ENCODE peak calls at places on chromosomes 16 and 17, in eight cellular contexts. U is left lung, N is HL-60, R is AG04450, J is left ventricle myocardium inferior, G is gastrocnemius medialis, Z is tibial nerve, D is suprapubic skin. C is an unnamed sample.

GRCh38 chr17:80485846-80486245 is 9.4 kb upstream of the NPTX1 start:
- DNase-seq in Z (no peak), D (no peak), U (peak; percentile 31), G (no peak), R (no peak), J (no peak), N (peak; percentile 46), C (no peak)

GRCh38 chr16:67241008-67241900 is 6.0 kb downstream of the FHOD1 start:
- DNase-seq in Z (no peak), U (peak; percentile 89), G (peak; percentile 95), J (peak; percentile 81), D (no peak), R (peak; percentile 67), N (no peak), C (peak; percentile 87)

GRCh38 chr17:82400830-82401229 is 17.3 kb upstream of the HEXD start:
- DNase-seq in G (no peak), J (peak; percentile 47), N (peak; percentile 95), Z (no peak), U (peak; percentile 94), D (no peak), R (no peak), C (peak; percentile 48)

GRCh38 chr17:59221159-59221847 is 992 bp downstream of the GDPD1 start:
- DNase-seq in R (no peak), Z (no peak), D (no peak), G (no peak), U (peak; percentile 74), J (no peak), N (no peak), C (no peak)

GRCh38 chr17:2259769-2260536 is 43.6 kb downstream of the SMG6 start:
- DNase-seq in J (no peak), D (no peak), G (no peak), U (no peak), N (peak; percentile 11), Z (no peak), R (no peak), C (no peak)

GRCh38 chr16:88461291-88462269 is 8.5 kb downstream of the ZFPM1 start:
- DNase-seq in U (no peak), J (no peak), G (no peak), D (no peak), Z (no peak), R (no peak), N (no peak), C (no peak)

GRCh38 chr16:80197790-80198201 is 343.0 kb upstream of the DYNLRB2 start:
- DNase-seq in N (no peak), U (no peak), G (no peak), J (no peak), Z (no peak), D (no peak), R (peak; percentile 81), C (no peak)

GRCh38 chr17:51439395-51440229 is 179.3 kb downstream of the UTP18 start:
- DNase-seq in D (no peak), N (no peak), R (no peak), G (no peak), J (no peak), U (no peak), Z (no peak), C (no peak)

GRCh38 chr17:77882481-77883212 is 75.9 kb upstream of the TNRC6C start:
- DNase-seq in J (peak; percentile 73), D (no peak), N (peak; percentile 50), G (peak; percentile 25), Z (no peak), R (no peak), U (peak; percentile 85), C (peak; percentile 48)

GRCh38 chr16:48329138-48329537 is 56.1 kb downstream of the SIAH1 start:
- DNase-seq in U (no peak), D (no peak), R (no peak), J (no peak), Z (no peak), G (no peak), N (no peak), C (no peak)
- H3K27ac ChIP-seq in U (no peak overlapping the region), D (no peak overlapping the region), R (no peak overlapping the region), J (no peak overlapping the region), Z (no peak overlapping the region), G (no peak overlapping the region), N (no peak overlapping the region), C (no peak overlapping the region)

DNA sequence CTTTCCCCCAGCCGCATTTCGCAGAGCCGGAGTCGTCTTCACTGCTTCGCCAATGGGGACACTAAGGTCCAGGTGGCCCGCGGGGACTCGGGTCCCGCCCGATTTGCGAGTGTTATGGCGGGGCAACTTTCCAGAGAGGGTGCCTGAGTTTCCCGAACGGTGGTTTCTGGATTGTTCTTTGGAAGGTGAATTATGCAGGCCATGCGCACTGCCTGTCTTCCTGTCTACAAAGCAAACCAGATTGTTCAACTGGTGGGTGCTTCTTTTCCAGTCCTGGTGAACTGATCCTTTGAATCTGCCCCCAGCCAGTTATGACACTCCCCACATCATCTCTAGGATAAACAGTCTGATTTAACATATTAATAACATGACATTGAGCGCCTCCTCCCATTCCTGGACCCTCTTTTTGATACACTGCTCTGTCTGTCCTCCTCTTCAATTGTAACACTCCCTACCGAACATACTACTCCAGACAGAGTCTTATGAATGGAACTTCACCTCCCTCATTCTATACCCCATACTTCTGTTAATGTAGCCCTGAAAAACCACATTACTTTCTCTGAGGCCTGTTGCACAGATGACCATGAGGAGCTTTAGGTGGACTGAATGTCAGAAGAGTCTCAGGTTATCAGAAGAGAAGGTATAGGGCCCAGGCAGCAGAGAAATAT is 159.0 kb downstream of the RAB11FIP4 start:
- DNase-seq in Z (no peak), U (no peak), J (no peak), G (no peak), N (no peak), R (no peak), D (no peak), C (no peak)
- H3K27ac ChIP-seq in Z (peak overlapping the region; percentile 83), U (peak overlapping the region; percentile 96), J (peak overlapping the region; percentile 96), G (peak overlapping the region; percentile 91), N (peak overlapping the region; percentile 58), R (peak overlapping the region; percentile 52), D (peak overlapping the region; percentile 89), C (peak overlapping the region; percentile 94)

GRCh38 chr16:75762746-75763145 is 36.5 kb upstream of the CPHXL start:
- DNase-seq in J (no peak), Z (no peak), R (no peak), U (no peak), G (no peak), N (no peak), D (no peak), C (no peak)

GRCh38 chr16:75763250-75763649 is 37.0 kb upstream of the CPHXL start:
- DNase-seq in Z (no peak), N (no peak), R (no peak), G (no peak), U (no peak), D (no peak), J (no peak), C (no peak)

GRCh38 chr16:75761111-75761510 is 34.8 kb upstream of the CPHXL start:
- DNase-seq in R (no peak), J (no peak), N (no peak), G (no peak), U (no peak), D (no peak), Z (no peak), C (no peak)

GRCh38 chr16:75760018-75760519 is 33.8 kb upstream of the CPHXL start:
- DNase-seq in Z (no peak), D (no peak), N (no peak), R (no peak), U (no peak), J (no peak), G (no peak), C (no peak)

GRCh38 chr16:75764154-75764768 is 38.0 kb upstream of the CPHXL start:
- DNase-seq in J (no peak), D (no peak), N (peak; percentile 47), R (peak; percentile 32), Z (no peak), G (no peak), U (no peak), C (no peak)
- H3K27ac ChIP-seq in J (no peak overlapping the region), D (no peak overlapping the region), N (no peak overlapping the region), R (no peak overlapping the region), Z (no peak overlapping the region), G (no peak overlapping the region), U (no peak overlapping the region), C (no peak overlapping the region)

GRCh38 chr17:34820166-34820920 is 140.9 kb downstream of the CCT6B start:
- DNase-seq in J (no peak), N (no peak), G (no peak), U (no peak), Z (no peak), R (no peak), D (no peak), C (no peak)
- H3K27ac ChIP-seq in J (no peak overlapping the region), N (no peak overlapping the region), G (no peak overlapping the region), U (no peak overlapping the region), Z (no peak overlapping the region), R (no peak overlapping the region), D (no peak overlapping the region), C (no peak overlapping the region)

DNA sequence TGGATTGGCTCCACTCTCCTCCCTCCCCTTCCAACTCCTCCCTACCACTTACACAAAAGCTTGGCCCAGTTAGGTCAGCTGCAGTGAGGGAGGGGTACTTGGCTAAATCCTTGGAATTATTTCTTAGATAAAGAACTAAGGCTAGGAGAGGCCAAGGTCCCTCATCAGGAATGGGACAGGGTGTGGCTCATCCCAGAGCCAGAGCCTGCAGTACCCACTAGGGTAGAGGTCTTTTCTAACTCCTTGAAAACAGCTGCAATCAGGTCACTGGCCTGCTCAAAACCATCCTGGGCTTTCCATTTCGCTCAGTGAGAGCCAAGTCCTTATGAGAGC is 1.9 kb upstream of the SLC46A1 start:
- DNase-seq in U (no peak), G (no peak), D (no peak), N (no peak), J (no peak), Z (no peak), R (no peak), C (no peak)
- H3K27ac ChIP-seq in U (no peak overlapping the region), G (no peak overlapping the region), D (no peak overlapping the region), N (no peak overlapping the region), J (no peak overlapping the region), Z (no peak overlapping the region), R (no peak overlapping the region), C (no peak overlapping the region)

GRCh38 chr16:72014675-72015074 is 6.1 kb downstream of the DHODH start:
- DNase-seq in Z (no peak), J (no peak), U (no peak), D (no peak), G (no peak), N (no peak), R (no peak), C (no peak)
- H3K27ac ChIP-seq in Z (no peak overlapping the region), J (peak overlapping the region; percentile 83), U (no peak overlapping the region), D (no peak overlapping the region), G (peak overlapping the region; percentile 39), N (no peak overlapping the region), R (no peak overlapping the region), C (no peak overlapping the region)

C was measured in tibial artery.